ENCODE peak calls at places on chromosomes 13 and 19, in four cellular contexts. K is pons, A is AG08396, X is brain pericyte. T is an unnamed sample.

GRCh38 chr19:9709305-9709704 is 34.4 kb upstream of the ZNF562 start:
- DNase-seq in K (peak), A (no peak), X (no peak), T (no peak)

GRCh38 chr19:1395194-1396018 is 5.9 kb downstream of the GAMT start:
- DNase-seq in K (no peak), A (no peak), X (no peak), T (no peak)

GRCh38 chr19:17946965-17947784 is 14.4 kb downstream of the CCDC124 start:
- DNase-seq in K (peak), A (no peak), X (no peak), T (no peak)

GRCh38 chr19:29287061-29287460 is 74.1 kb upstream of the UQCRFS1 start:
- DNase-seq in K (no peak), A (no peak), X (no peak), T (no peak)

GRCh38 chr13:97621631-97622030 is 187.7 kb downstream of the RAP2A start:
- DNase-seq in K (no peak), A (no peak), X (no peak), T (no peak)

GRCh38 chr13:46478641-46479040 is 74.3 kb upstream of the LRCH1 start:
- DNase-seq in K (no peak), A (no peak), X (no peak), T (no peak)

GRCh38 chr13:52916483-52916990 is 68.1 kb upstream of the PCDH8 start:
- DNase-seq in K (no peak), A (no peak), X (no peak), T (no peak)

GRCh38 chr19:52665047-52665446 is 26.9 kb upstream of the ZNF83 start:
- DNase-seq in K (no peak), A (no peak), X (no peak), T (no peak)

GRCh38 chr13:102698649-102698980 is 3.8 kb upstream of the METTL21C start:
- DNase-seq in K (no peak), A (no peak), X (no peak), T (no peak)

GRCh38 chr19:7859766-7860165 is 14.4 kb downstream of the PRR36 start:
- DNase-seq in K (no peak), A (no peak), X (no peak), T (no peak)

GRCh38 chr13:113898391-113898790 is 34.5 kb upstream of the GAS6 start:
- DNase-seq in K (no peak), A (no peak), X (no peak), T (no peak)

GRCh38 chr19:5445667-5446066 is 9.6 kb upstream of the ZNRF4 start:
- DNase-seq in K (peak), A (no peak), X (no peak), T (no peak)

GRCh38 chr13:30654430-30654829 is 36.7 kb downstream of the USPL1 start:
- DNase-seq in K (no peak), A (no peak), X (no peak), T (no peak)

GRCh38 chr13:112772929-112773328 is 83.1 kb downstream of the ATP11A start:
- DNase-seq in K (no peak), A (no peak), X (no peak), T (no peak)

GRCh38 chr13:31223215-31223614 is 23.4 kb downstream of the B3GLCT start:
- DNase-seq in K (no peak), A (no peak), X (no peak), T (no peak)

GRCh38 chr19:3516675-3517207 is 10.6 kb downstream of the FZR1 start:
- DNase-seq in K (no peak), A (no peak), X (no peak), T (no peak)

GRCh38 chr19:45451181-45451849 is 16.5 kb upstream of the FOSB start:
- DNase-seq in K (no peak), A (peak), X (no peak), T (peak)

GRCh38 chr13:26482451-26483197 is 74.9 kb upstream of the WASF3 start:
- DNase-seq in K (peak), A (peak), X (no peak), T (peak)

GRCh38 chr13:48410199-48410598 is 2.7 kb downstream of the LPAR6 start:
- DNase-seq in K (no peak), A (no peak), X (no peak), T (no peak)

T was measured in hepatocyte.